ENCODE peak calls at places on chromosomes 6 and 20, in four cellular contexts. One of them, this sample, is unnamed.

GRCh38 chr6:4723383-4723782 is 52.8 kb upstream of the CDYL start:
- DNase-seq in adrenal gland: no peak
- DNase-seq in GM23338: peak; percentile 27
- DNase-seq in cardiac muscle cell: no peak
- DNase-seq in this sample: no peak

GRCh38 chr6:14814016-14814415 is 431.9 kb upstream of the JARID2 start:
- DNase-seq in adrenal gland: no peak
- DNase-seq in GM23338: no peak
- DNase-seq in cardiac muscle cell: no peak
- DNase-seq in this sample: no peak

GRCh38 chr20:856361-856775 is 22.9 kb downstream of the FAM110A start:
- DNase-seq in adrenal gland: no peak
- DNase-seq in GM23338: no peak
- DNase-seq in cardiac muscle cell: peak; percentile 73
- DNase-seq in this sample: peak; percentile 90

GRCh38 chr20:63594043-63594561 is 20.1 kb upstream of the HELZ2 start:
- DNase-seq in adrenal gland: no peak
- DNase-seq in GM23338: no peak
- DNase-seq in cardiac muscle cell: peak; percentile 72
- DNase-seq in this sample: no peak

GRCh38 chr20:59006864-59007757 is at the start of gene CTSZ:
- DNase-seq in adrenal gland: peak; percentile 45
- DNase-seq in GM23338: peak; percentile 85
- DNase-seq in cardiac muscle cell: peak; percentile 48
- DNase-seq in this sample: peak; percentile 72

GRCh38 chr6:145081677-145082076 is 653.6 kb downstream of the EPM2A start:
- DNase-seq in adrenal gland: no peak
- DNase-seq in GM23338: no peak
- DNase-seq in cardiac muscle cell: no peak
- DNase-seq in this sample: no peak

GRCh38 chr6:16236648-16237199 is 1.7 kb upstream of the GMPR start:
- DNase-seq in adrenal gland: peak; percentile 75
- DNase-seq in GM23338: no peak
- DNase-seq in cardiac muscle cell: peak; percentile 77
- DNase-seq in this sample: no peak

GRCh38 chr20:13279171-13279570 is 58.1 kb downstream of the ISM1 start:
- DNase-seq in adrenal gland: no peak
- DNase-seq in GM23338: no peak
- DNase-seq in cardiac muscle cell: no peak
- DNase-seq in this sample: no peak

GRCh38 chr20:36571564-36572504 is 1.6 kb upstream of the TGIF2 start:
- DNase-seq in adrenal gland: no peak
- DNase-seq in GM23338: peak; percentile 93
- DNase-seq in cardiac muscle cell: no peak
- DNase-seq in this sample: no peak

GRCh38 chr6:123323419-123324329 is 313.1 kb downstream of the TRDN start:
- DNase-seq in adrenal gland: no peak
- DNase-seq in GM23338: no peak
- DNase-seq in cardiac muscle cell: peak; percentile 16
- DNase-seq in this sample: peak; percentile 0

GRCh38 chr20:3753098-3753497 is 14.5 kb downstream of the ADISSP start:
- DNase-seq in adrenal gland: peak; percentile 70
- DNase-seq in GM23338: peak; percentile 91
- DNase-seq in cardiac muscle cell: peak; percentile 84
- DNase-seq in this sample: peak; percentile 50

GRCh38 chr6:108581932-108582500 is 21.3 kb downstream of the FOXO3 start:
- DNase-seq in adrenal gland: no peak
- DNase-seq in GM23338: peak; percentile 27
- DNase-seq in cardiac muscle cell: no peak
- DNase-seq in this sample: no peak

GRCh38 chr6:79240509-79240908 is 6.0 kb upstream of the HMGN3 start:
- DNase-seq in adrenal gland: no peak
- DNase-seq in GM23338: no peak
- DNase-seq in cardiac muscle cell: peak; percentile 52
- DNase-seq in this sample: peak; percentile 31

GRCh38 chr20:50390685-50391443 is 119.3 kb upstream of the PTPN1 start:
- DNase-seq in adrenal gland: no peak
- DNase-seq in GM23338: no peak
- DNase-seq in cardiac muscle cell: no peak
- DNase-seq in this sample: no peak

GRCh38 chr6:106568518-106568917 is 60.8 kb downstream of the RTN4IP1 start:
- DNase-seq in adrenal gland: no peak
- DNase-seq in GM23338: no peak
- DNase-seq in cardiac muscle cell: no peak
- DNase-seq in this sample: no peak

GRCh38 chr6:12113190-12113578 is 101.1 kb downstream of the HIVEP1 start:
- DNase-seq in adrenal gland: no peak
- DNase-seq in GM23338: no peak
- DNase-seq in cardiac muscle cell: peak; percentile 77
- DNase-seq in this sample: no peak

GRCh38 chr6:36419295-36419694 is 23.4 kb downstream of the PXT1 start:
- DNase-seq in adrenal gland: no peak
- DNase-seq in GM23338: no peak
- DNase-seq in cardiac muscle cell: no peak
- DNase-seq in this sample: no peak

GRCh38 chr20:9699181-9699580 is 139.7 kb downstream of the PAK5 start:
- DNase-seq in adrenal gland: no peak
- DNase-seq in GM23338: no peak
- DNase-seq in cardiac muscle cell: no peak
- DNase-seq in this sample: no peak

GRCh38 chr20:20452254-20452676 is 84.4 kb downstream of the INSM1 start:
- DNase-seq in adrenal gland: peak; percentile 36
- DNase-seq in GM23338: peak; percentile 92
- DNase-seq in cardiac muscle cell: peak; percentile 59
- DNase-seq in this sample: no peak

GRCh38 chr6:117483645-117484016 is 1.2 kb downstream of the DCBLD1 start:
- DNase-seq in adrenal gland: no peak
- DNase-seq in GM23338: peak; percentile 13
- DNase-seq in cardiac muscle cell: peak; percentile 54
- DNase-seq in this sample: peak; percentile 8

GRCh38 chr6:111793711-111794111 is 79.5 kb downstream of the FYN start:
- DNase-seq in adrenal gland: no peak
- DNase-seq in GM23338: no peak
- DNase-seq in cardiac muscle cell: no peak
- DNase-seq in this sample: no peak

GRCh38 chr6:165883851-165884640 is 221.0 kb upstream of the PDE10A start:
- DNase-seq in adrenal gland: no peak
- DNase-seq in GM23338: no peak
- DNase-seq in cardiac muscle cell: peak; percentile 22
- DNase-seq in this sample: peak; percentile 17

GRCh38 chr6:136103763-136104311 is 146.3 kb downstream of the MTFR2 start:
- DNase-seq in adrenal gland: peak; percentile 58
- DNase-seq in GM23338: peak; percentile 43
- DNase-seq in cardiac muscle cell: peak; percentile 70
- DNase-seq in this sample: no peak

DNA sequence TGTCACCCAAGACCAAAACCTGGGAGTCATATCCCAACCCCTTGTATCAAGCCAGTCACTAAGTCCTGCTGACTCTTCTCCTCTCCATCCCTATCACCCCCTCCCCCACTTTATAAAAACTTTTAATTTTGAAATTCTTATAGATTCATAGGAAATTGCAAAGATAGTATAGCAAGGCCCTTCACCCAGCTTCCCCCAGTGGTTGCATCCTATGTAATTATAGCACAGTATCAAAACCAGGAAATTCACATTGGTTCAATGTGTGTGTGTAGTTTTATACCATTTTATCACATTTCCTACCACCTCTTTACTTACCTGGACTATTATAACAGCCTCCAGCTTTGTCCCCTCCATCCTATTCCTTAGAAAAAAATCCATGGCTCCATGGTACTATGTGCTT is 4.1 kb downstream of the PPT2 start:
- DNase-seq in adrenal gland: no peak
- DNase-seq in GM23338: no peak
- DNase-seq in cardiac muscle cell: no peak
- DNase-seq in this sample: no peak
- TF ChIP-seq CTCF in adrenal gland: no peak
- TF ChIP-seq CTCF in GM23338: no peak
- TF ChIP-seq CTCF in cardiac muscle cell: no peak
- TF ChIP-seq CTCF in this sample: no peak

DNA sequence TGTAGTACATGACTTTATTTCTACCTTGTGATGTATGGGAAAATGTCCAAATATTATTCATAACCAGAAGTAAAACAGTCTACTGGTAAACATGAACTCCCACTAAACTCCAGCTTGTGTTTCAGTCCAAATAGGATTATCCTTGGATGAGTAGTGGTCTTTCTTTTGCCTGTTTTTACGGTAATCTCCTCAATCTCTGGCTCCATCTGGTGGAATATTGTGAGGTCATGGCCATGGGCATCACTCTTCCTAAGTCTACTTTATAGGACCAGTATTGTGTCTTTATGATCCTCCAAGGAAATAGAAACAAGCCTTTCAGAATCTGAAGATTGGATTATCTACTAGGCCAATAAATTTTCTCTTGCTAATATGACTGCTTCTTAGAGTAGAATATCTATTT is 505.0 kb downstream of the BMP2 start:
- DNase-seq in adrenal gland: no peak
- DNase-seq in GM23338: peak; percentile 57
- DNase-seq in cardiac muscle cell: no peak
- DNase-seq in this sample: no peak
- TF ChIP-seq CTCF in adrenal gland: no peak
- TF ChIP-seq CTCF in GM23338: peak; percentile 77
- TF ChIP-seq CTCF in cardiac muscle cell: peak; percentile 11
- TF ChIP-seq CTCF in this sample: no peak

DNA sequence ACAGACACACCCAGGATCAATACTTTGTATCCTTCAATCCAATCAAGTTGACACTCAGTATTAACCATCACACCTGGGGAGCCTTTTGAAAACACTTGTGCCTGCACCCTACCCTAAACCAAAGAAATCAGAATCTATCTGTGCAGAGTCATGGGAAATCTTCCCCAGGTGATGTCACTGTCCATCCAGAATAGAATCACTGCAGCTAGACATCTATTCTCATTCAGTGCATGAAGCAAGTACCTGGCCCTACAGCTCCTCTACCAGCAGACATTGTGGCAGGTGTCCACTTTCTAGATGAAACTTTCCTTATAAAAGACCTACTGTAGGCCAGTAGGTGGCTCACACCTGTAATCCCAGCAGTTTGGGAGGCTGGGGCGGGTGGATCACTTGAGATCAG is 262.4 kb upstream of the MARCKS start:
- DNase-seq in adrenal gland: no peak
- DNase-seq in GM23338: no peak
- DNase-seq in cardiac muscle cell: no peak
- DNase-seq in this sample: no peak
- TF ChIP-seq CTCF in adrenal gland: no peak
- TF ChIP-seq CTCF in GM23338: no peak
- TF ChIP-seq CTCF in cardiac muscle cell: no peak
- TF ChIP-seq CTCF in this sample: no peak

GRCh38 chr6:33142501-33142900 is 49.8 kb downstream of the COL11A2 start:
- DNase-seq in adrenal gland: no peak
- DNase-seq in GM23338: no peak
- DNase-seq in cardiac muscle cell: no peak
- DNase-seq in this sample: no peak

GRCh38 chr6:33147807-33148666 is 44.2 kb downstream of the COL11A2 start:
- DNase-seq in adrenal gland: no peak
- DNase-seq in GM23338: peak; percentile 77
- DNase-seq in cardiac muscle cell: peak; percentile 78
- DNase-seq in this sample: peak; percentile 48

GRCh38 chr6:33140556-33140955 is 51.7 kb downstream of the COL11A2 start:
- DNase-seq in adrenal gland: no peak
- DNase-seq in GM23338: no peak
- DNase-seq in cardiac muscle cell: no peak
- DNase-seq in this sample: no peak

GRCh38 chr6:33143113-33143760 is 49.0 kb downstream of the COL11A2 start:
- DNase-seq in adrenal gland: no peak
- DNase-seq in GM23338: peak; percentile 65
- DNase-seq in cardiac muscle cell: no peak
- DNase-seq in this sample: no peak

GRCh38 chr6:33144373-33144772 is 47.9 kb downstream of the COL11A2 start:
- DNase-seq in adrenal gland: no peak
- DNase-seq in GM23338: no peak
- DNase-seq in cardiac muscle cell: no peak
- DNase-seq in this sample: no peak
- TF ChIP-seq CTCF in adrenal gland: no peak
- TF ChIP-seq CTCF in GM23338: no peak
- TF ChIP-seq CTCF in cardiac muscle cell: no peak
- TF ChIP-seq CTCF in this sample: no peak

GRCh38 chr6:149863846-149864577 is at the start of gene LRP11:
- DNase-seq in adrenal gland: peak; percentile 96
- DNase-seq in GM23338: peak; percentile 87
- DNase-seq in cardiac muscle cell: peak; percentile 85
- DNase-seq in this sample: peak; percentile 88
- TF ChIP-seq CTCF in adrenal gland: no peak
- TF ChIP-seq CTCF in GM23338: no peak
- TF ChIP-seq CTCF in cardiac muscle cell: no peak
- TF ChIP-seq CTCF in this sample: no peak

This sample was measured in Calu3.